ENCODE peak calls at places on chromosomes 5 and 9, in ten cellular contexts. One of them, this sample, is unnamed.

GRCh38 chr9:114906922-114907571 is 23.3 kb downstream of the TNFSF8 start:
- DNase-seq in fibroblast of mammary gland: peak
- DNase-seq in keratinocyte: no peak
- DNase-seq in GM23338: peak
- DNase-seq in CD4-positive, alpha-beta T cell: no peak
- DNase-seq in GM12865: peak
- DNase-seq in CD8-positive, alpha-beta T cell: no peak
- DNase-seq in pancreas: no peak
- DNase-seq in tibial artery: no peak
- DNase-seq in MCF 10A: peak
- DNase-seq in this sample: no peak

GRCh38 chr5:642481-642880 is 30.3 kb downstream of the CEP72 start:
- DNase-seq in CD4-positive, alpha-beta T cell: no peak
- DNase-seq in CD8-positive, alpha-beta T cell: no peak
- DNase-seq in pancreas: no peak
- DNase-seq in MCF 10A: no peak
- DNase-seq in GM23338: no peak
- DNase-seq in fibroblast of mammary gland: no peak
- DNase-seq in GM12865: no peak
- DNase-seq in keratinocyte: no peak
- DNase-seq in tibial artery: no peak
- DNase-seq in this sample: no peak

GRCh38 chr9:137339045-137339444 is 37.0 kb upstream of the NRARP start:
- DNase-seq in GM12865: no peak
- DNase-seq in CD8-positive, alpha-beta T cell: no peak
- DNase-seq in CD4-positive, alpha-beta T cell: no peak
- DNase-seq in tibial artery: no peak
- DNase-seq in keratinocyte: no peak
- DNase-seq in MCF 10A: no peak
- DNase-seq in fibroblast of mammary gland: no peak
- DNase-seq in pancreas: no peak
- DNase-seq in GM23338: no peak
- DNase-seq in this sample: no peak

GRCh38 chr5:14155730-14156129 is 12.6 kb downstream of the TRIO start:
- DNase-seq in pancreas: no peak
- DNase-seq in CD8-positive, alpha-beta T cell: no peak
- DNase-seq in fibroblast of mammary gland: no peak
- DNase-seq in tibial artery: no peak
- DNase-seq in CD4-positive, alpha-beta T cell: no peak
- DNase-seq in keratinocyte: no peak
- DNase-seq in GM23338: no peak
- DNase-seq in MCF 10A: no peak
- DNase-seq in GM12865: no peak
- DNase-seq in this sample: no peak

GRCh38 chr5:157961828-157962390 is 103.0 kb upstream of the CLINT1 start:
- DNase-seq in keratinocyte: no peak
- DNase-seq in tibial artery: no peak
- DNase-seq in fibroblast of mammary gland: no peak
- DNase-seq in pancreas: no peak
- DNase-seq in CD4-positive, alpha-beta T cell: no peak
- DNase-seq in GM23338: no peak
- DNase-seq in CD8-positive, alpha-beta T cell: no peak
- DNase-seq in GM12865: no peak
- DNase-seq in MCF 10A: no peak
- DNase-seq in this sample: no peak

GRCh38 chr5:138898742-138899141 is 23.6 kb upstream of the LRRTM2 start:
- DNase-seq in GM12865: no peak
- DNase-seq in pancreas: no peak
- DNase-seq in CD4-positive, alpha-beta T cell: no peak
- DNase-seq in GM23338: no peak
- DNase-seq in tibial artery: no peak
- DNase-seq in fibroblast of mammary gland: no peak
- DNase-seq in CD8-positive, alpha-beta T cell: no peak
- DNase-seq in MCF 10A: no peak
- DNase-seq in keratinocyte: no peak
- DNase-seq in this sample: no peak

GRCh38 chr5:103414598-103414997 is 148.0 kb downstream of the NUDT12 start:
- DNase-seq in MCF 10A: peak
- DNase-seq in keratinocyte: no peak
- DNase-seq in tibial artery: no peak
- DNase-seq in GM23338: no peak
- DNase-seq in GM12865: no peak
- DNase-seq in pancreas: no peak
- DNase-seq in CD8-positive, alpha-beta T cell: no peak
- DNase-seq in CD4-positive, alpha-beta T cell: no peak
- DNase-seq in fibroblast of mammary gland: no peak
- DNase-seq in this sample: no peak

GRCh38 chr9:109312783-109313182 is 8.1 kb downstream of the EPB41L4B start:
- DNase-seq in pancreas: no peak
- DNase-seq in keratinocyte: no peak
- DNase-seq in CD4-positive, alpha-beta T cell: no peak
- DNase-seq in fibroblast of mammary gland: no peak
- DNase-seq in CD8-positive, alpha-beta T cell: no peak
- DNase-seq in GM12865: no peak
- DNase-seq in GM23338: no peak
- DNase-seq in tibial artery: no peak
- DNase-seq in MCF 10A: no peak
- DNase-seq in this sample: no peak

GRCh38 chr5:38827525-38827924 is 18.3 kb upstream of the OSMR start:
- DNase-seq in GM12865: no peak
- DNase-seq in tibial artery: no peak
- DNase-seq in keratinocyte: no peak
- DNase-seq in pancreas: no peak
- DNase-seq in MCF 10A: peak
- DNase-seq in fibroblast of mammary gland: peak
- DNase-seq in CD4-positive, alpha-beta T cell: no peak
- DNase-seq in GM23338: no peak
- DNase-seq in CD8-positive, alpha-beta T cell: no peak
- DNase-seq in this sample: no peak

DNA sequence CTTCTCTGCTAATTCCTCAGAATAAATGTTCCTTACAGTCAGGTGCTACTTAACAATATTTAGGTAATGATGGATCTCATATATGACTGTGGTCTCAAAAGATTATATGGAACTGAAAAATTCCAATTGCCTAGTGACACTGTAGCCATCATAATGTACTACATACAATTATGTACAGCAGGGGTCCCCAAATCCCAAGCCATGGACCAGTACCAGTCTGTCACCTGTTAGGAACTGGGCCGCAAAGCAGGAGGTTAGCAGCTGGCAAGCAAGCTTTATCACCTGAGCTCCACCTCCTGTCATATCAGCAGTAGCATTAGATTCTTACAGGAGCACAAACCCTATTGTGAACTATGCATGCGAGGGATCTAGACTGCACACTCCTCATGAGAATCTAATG is 69.6 kb downstream of the NR2F1-AS1 start:
- DNase-seq in fibroblast of mammary gland: no peak
- DNase-seq in CD4-positive, alpha-beta T cell: no peak
- DNase-seq in keratinocyte: no peak
- DNase-seq in tibial artery: no peak
- DNase-seq in MCF 10A: no peak
- DNase-seq in pancreas: no peak
- DNase-seq in CD8-positive, alpha-beta T cell: no peak
- DNase-seq in GM12865: no peak
- DNase-seq in GM23338: peak
- DNase-seq in this sample: no peak
- TF ChIP-seq CTCF in fibroblast of mammary gland: no peak
- TF ChIP-seq CTCF in CD4-positive, alpha-beta T cell: no peak
- TF ChIP-seq CTCF in keratinocyte: no peak
- TF ChIP-seq CTCF in tibial artery: no peak
- TF ChIP-seq CTCF in MCF 10A: no peak
- TF ChIP-seq CTCF in pancreas: no peak
- TF ChIP-seq CTCF in CD8-positive, alpha-beta T cell: no peak
- TF ChIP-seq CTCF in GM12865: no peak
- TF ChIP-seq CTCF in GM23338: no peak
- TF ChIP-seq CTCF in this sample: no peak

GRCh38 chr5:79859588-79859987 is 131.5 kb downstream of the MTX3 start:
- DNase-seq in MCF 10A: no peak
- DNase-seq in pancreas: no peak
- DNase-seq in CD4-positive, alpha-beta T cell: no peak
- DNase-seq in tibial artery: no peak
- DNase-seq in CD8-positive, alpha-beta T cell: no peak
- DNase-seq in GM12865: no peak
- DNase-seq in GM23338: no peak
- DNase-seq in keratinocyte: no peak
- DNase-seq in fibroblast of mammary gland: no peak
- DNase-seq in this sample: no peak
- TF ChIP-seq CTCF in MCF 10A: no peak
- TF ChIP-seq CTCF in pancreas: no peak
- TF ChIP-seq CTCF in CD4-positive, alpha-beta T cell: no peak
- TF ChIP-seq CTCF in tibial artery: no peak
- TF ChIP-seq CTCF in CD8-positive, alpha-beta T cell: no peak
- TF ChIP-seq CTCF in GM12865: no peak
- TF ChIP-seq CTCF in GM23338: no peak
- TF ChIP-seq CTCF in keratinocyte: no peak
- TF ChIP-seq CTCF in fibroblast of mammary gland: no peak
- TF ChIP-seq CTCF in this sample: no peak

DNA sequence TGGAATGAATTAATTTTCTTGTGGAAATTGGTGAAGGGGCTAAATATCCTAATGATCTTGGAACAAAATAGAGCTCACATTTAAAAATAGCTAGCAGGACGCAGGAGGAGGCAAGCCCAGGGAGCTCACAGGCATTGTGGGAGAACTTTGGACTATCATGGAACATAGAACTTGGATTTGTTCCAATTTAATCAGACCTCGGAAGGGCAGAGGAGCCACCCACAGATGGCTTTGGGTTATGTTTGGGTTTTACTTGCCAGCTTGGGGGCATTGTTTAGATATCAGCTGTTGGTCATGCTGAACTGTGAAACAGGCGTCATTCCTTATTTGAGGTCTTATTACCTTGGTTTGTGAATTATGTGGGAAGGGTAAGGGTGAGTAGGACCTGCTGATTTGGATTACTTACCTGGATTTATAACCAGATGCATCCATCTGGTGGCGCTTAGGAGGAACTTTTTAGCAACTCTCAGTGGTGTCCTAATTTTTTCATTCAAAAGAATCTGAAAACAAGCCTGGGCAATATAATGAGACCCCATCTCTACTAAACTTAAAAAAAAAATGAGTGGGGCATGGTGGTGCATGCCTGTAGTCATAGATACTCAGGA is 14.1 kb upstream of the PTGR1 start:
- DNase-seq in GM23338: no peak
- DNase-seq in keratinocyte: no peak
- DNase-seq in GM12865: no peak
- DNase-seq in pancreas: no peak
- DNase-seq in CD8-positive, alpha-beta T cell: no peak
- DNase-seq in MCF 10A: peak
- DNase-seq in CD4-positive, alpha-beta T cell: no peak
- DNase-seq in tibial artery: no peak
- DNase-seq in fibroblast of mammary gland: no peak
- DNase-seq in this sample: no peak
- TF ChIP-seq CTCF in GM23338: no peak
- TF ChIP-seq CTCF in keratinocyte: no peak
- TF ChIP-seq CTCF in GM12865: no peak
- TF ChIP-seq CTCF in pancreas: no peak
- TF ChIP-seq CTCF in CD8-positive, alpha-beta T cell: no peak
- TF ChIP-seq CTCF in MCF 10A: no peak
- TF ChIP-seq CTCF in CD4-positive, alpha-beta T cell: no peak
- TF ChIP-seq CTCF in tibial artery: no peak
- TF ChIP-seq CTCF in fibroblast of mammary gland: no peak
- TF ChIP-seq CTCF in this sample: no peak

GRCh38 chr5:59923465-59923864 is 29.9 kb upstream of the PDE4D start:
- DNase-seq in MCF 10A: no peak
- DNase-seq in pancreas: no peak
- DNase-seq in GM12865: no peak
- DNase-seq in tibial artery: no peak
- DNase-seq in GM23338: peak
- DNase-seq in fibroblast of mammary gland: peak
- DNase-seq in keratinocyte: no peak
- DNase-seq in CD8-positive, alpha-beta T cell: no peak
- DNase-seq in CD4-positive, alpha-beta T cell: no peak
- DNase-seq in this sample: no peak
- TF ChIP-seq CTCF in MCF 10A: no peak
- TF ChIP-seq CTCF in pancreas: no peak
- TF ChIP-seq CTCF in GM12865: no peak
- TF ChIP-seq CTCF in tibial artery: no peak
- TF ChIP-seq CTCF in GM23338: peak
- TF ChIP-seq CTCF in fibroblast of mammary gland: peak
- TF ChIP-seq CTCF in keratinocyte: no peak
- TF ChIP-seq CTCF in CD8-positive, alpha-beta T cell: no peak
- TF ChIP-seq CTCF in CD4-positive, alpha-beta T cell: no peak
- TF ChIP-seq CTCF in this sample: no peak

GRCh38 chr9:98024702-98025101 is 31.8 kb upstream of the NANS start:
- DNase-seq in CD4-positive, alpha-beta T cell: no peak
- DNase-seq in MCF 10A: no peak
- DNase-seq in GM23338: no peak
- DNase-seq in fibroblast of mammary gland: no peak
- DNase-seq in GM12865: no peak
- DNase-seq in keratinocyte: no peak
- DNase-seq in pancreas: no peak
- DNase-seq in CD8-positive, alpha-beta T cell: no peak
- DNase-seq in tibial artery: no peak
- DNase-seq in this sample: no peak
- TF ChIP-seq CTCF in CD4-positive, alpha-beta T cell: no peak
- TF ChIP-seq CTCF in MCF 10A: no peak
- TF ChIP-seq CTCF in GM23338: no peak
- TF ChIP-seq CTCF in fibroblast of mammary gland: no peak
- TF ChIP-seq CTCF in GM12865: no peak
- TF ChIP-seq CTCF in keratinocyte: no peak
- TF ChIP-seq CTCF in pancreas: no peak
- TF ChIP-seq CTCF in CD8-positive, alpha-beta T cell: no peak
- TF ChIP-seq CTCF in tibial artery: no peak
- TF ChIP-seq CTCF in this sample: no peak

DNA sequence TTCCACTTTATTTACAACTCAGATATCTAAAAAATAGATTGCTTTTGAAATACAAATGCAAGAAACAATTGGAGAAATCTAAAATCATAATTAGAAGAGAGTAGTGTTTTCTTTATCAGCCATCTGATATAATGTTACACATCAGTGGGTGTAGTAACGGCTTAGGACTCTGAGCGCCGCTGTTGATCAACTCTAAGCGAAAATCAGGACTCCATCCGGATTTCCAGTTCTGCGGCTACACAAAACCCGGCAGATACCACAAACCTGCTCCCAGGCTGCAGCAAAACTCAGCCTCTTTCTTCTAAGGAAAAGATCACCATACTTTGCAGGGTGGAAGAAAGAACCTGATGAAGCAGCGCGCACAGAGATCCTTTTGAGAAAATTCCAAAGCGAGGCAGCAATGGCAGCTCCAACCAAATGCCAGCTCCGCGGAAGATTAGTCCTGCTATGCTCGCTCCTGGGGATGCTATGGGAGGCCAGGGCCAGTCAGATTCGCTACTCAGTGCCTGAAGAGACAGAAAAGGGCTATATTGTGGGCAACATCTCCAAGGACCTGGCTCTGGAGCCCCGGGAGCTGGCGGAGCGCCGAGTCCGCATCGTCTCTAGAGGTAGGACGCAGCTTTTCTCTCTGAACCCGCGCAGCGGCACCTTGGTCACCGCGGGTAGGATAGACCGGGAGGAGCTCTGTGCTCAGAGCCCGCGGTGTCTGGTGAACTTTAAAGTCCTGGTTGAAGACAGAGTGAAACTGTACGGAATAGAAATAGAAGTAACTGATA is at the start of gene PCDHGA9:
- DNase-seq in fibroblast of mammary gland: peak
- DNase-seq in CD4-positive, alpha-beta T cell: no peak
- DNase-seq in tibial artery: peak
- DNase-seq in pancreas: peak
- DNase-seq in GM12865: no peak
- DNase-seq in keratinocyte: no peak
- DNase-seq in MCF 10A: peak
- DNase-seq in CD8-positive, alpha-beta T cell: no peak
- DNase-seq in GM23338: peak
- DNase-seq in this sample: no peak
- TF ChIP-seq CTCF in fibroblast of mammary gland: peak
- TF ChIP-seq CTCF in CD4-positive, alpha-beta T cell: no peak
- TF ChIP-seq CTCF in tibial artery: no peak
- TF ChIP-seq CTCF in pancreas: no peak
- TF ChIP-seq CTCF in GM12865: peak
- TF ChIP-seq CTCF in keratinocyte: peak
- TF ChIP-seq CTCF in MCF 10A: no peak
- TF ChIP-seq CTCF in CD8-positive, alpha-beta T cell: peak
- TF ChIP-seq CTCF in GM23338: peak
- TF ChIP-seq CTCF in this sample: peak

GRCh38 chr5:15290953-15291352 is 209.0 kb upstream of the FBXL7 start:
- DNase-seq in GM23338: peak
- DNase-seq in GM12865: no peak
- DNase-seq in keratinocyte: no peak
- DNase-seq in pancreas: no peak
- DNase-seq in MCF 10A: no peak
- DNase-seq in fibroblast of mammary gland: no peak
- DNase-seq in CD4-positive, alpha-beta T cell: no peak
- DNase-seq in CD8-positive, alpha-beta T cell: no peak
- DNase-seq in tibial artery: no peak
- DNase-seq in this sample: no peak
- TF ChIP-seq CTCF in GM23338: peak
- TF ChIP-seq CTCF in GM12865: no peak
- TF ChIP-seq CTCF in keratinocyte: no peak
- TF ChIP-seq CTCF in pancreas: no peak
- TF ChIP-seq CTCF in MCF 10A: no peak
- TF ChIP-seq CTCF in fibroblast of mammary gland: no peak
- TF ChIP-seq CTCF in CD4-positive, alpha-beta T cell: no peak
- TF ChIP-seq CTCF in CD8-positive, alpha-beta T cell: no peak
- TF ChIP-seq CTCF in tibial artery: no peak
- TF ChIP-seq CTCF in this sample: no peak

This sample was measured in ascending aorta.